ENCODE peak calls at places on chromosome 10, in six cellular contexts. K, L, U, M, B and R are unnamed samples.

GRCh38 chr10:65843203-65843602 is 1082.6 kb upstream of the LRRTM3 start:
- DNase-seq in M (no peak), K (no peak), B (no peak), L (no peak), U (no peak), R (no peak)

GRCh38 chr10:96794786-96795733 is 37.0 kb upstream of the LCOR start:
- DNase-seq in U (peak), L (no peak), K (no peak), M (no peak), B (no peak), R (no peak)

GRCh38 chr10:129760416-129760815 is 203.7 kb downstream of the EBF3 start:
- DNase-seq in L (no peak), U (no peak), K (no peak), B (no peak), M (no peak), R (no peak)

GRCh38 chr10:44310762-44311562 is 73.9 kb downstream of the CXCL12 start:
- DNase-seq in B (peak), L (peak), M (no peak), U (peak), K (no peak), R (peak)

GRCh38 chr10:57336339-57336738 is 931.4 kb downstream of the IPMK start:
- DNase-seq in M (no peak), U (no peak), K (no peak), L (no peak), B (no peak), R (no peak)

GRCh38 chr10:61904711-61905445 is 3.4 kb downstream of the ARID5B start:
- DNase-seq in B (no peak), M (no peak), K (no peak), L (no peak), U (peak), R (no peak)

GRCh38 chr10:42977032-42977416 is 99.8 kb upstream of the RET start:
- DNase-seq in K (no peak), U (no peak), M (no peak), B (no peak), L (no peak), R (no peak)

GRCh38 chr10:124715479-124715878 is 28.7 kb downstream of the FAM53B start:
- DNase-seq in M (no peak), U (no peak), L (no peak), B (no peak), K (no peak), R (no peak)

GRCh38 chr10:102400061-102400460 is 4.6 kb downstream of the NFKB2 start:
- DNase-seq in M (peak), L (no peak), B (no peak), K (no peak), U (no peak), R (no peak)

GRCh38 chr10:34853357-34853756 is 38.3 kb upstream of the PARD3 start:
- DNase-seq in L (no peak), M (no peak), K (no peak), B (no peak), U (no peak), R (no peak)

GRCh38 chr10:20276127-20276979 is 460.1 kb downstream of the PLXDC2 start:
- DNase-seq in L (no peak), K (no peak), B (no peak), U (no peak), M (no peak), R (no peak)

GRCh38 chr10:102316421-102316820 is 71.1 kb downstream of the GBF1 start:
- DNase-seq in U (no peak), K (no peak), M (no peak), L (no peak), B (no peak), R (no peak)

GRCh38 chr10:3199488-3199887 is 26.9 kb upstream of the PITRM1 start:
- DNase-seq in L (no peak), B (no peak), M (no peak), K (no peak), U (no peak), R (no peak)

GRCh38 chr10:81820418-81820817 is 54.6 kb upstream of the NRG3 start:
- DNase-seq in L (no peak), K (no peak), M (peak), B (no peak), U (no peak), R (no peak)

GRCh38 chr10:103982639-103983038 is 15.7 kb downstream of the SLK start:
- DNase-seq in K (no peak), U (no peak), B (no peak), L (no peak), M (no peak), R (no peak)

GRCh38 chr10:90560331-90560730 is 297.5 kb downstream of the HTR7 start:
- DNase-seq in U (no peak), L (no peak), M (no peak), B (no peak), K (no peak), R (no peak)

GRCh38 chr10:86648706-86649426 is 5.5 kb upstream of the OPN4 start:
- DNase-seq in B (no peak), L (no peak), K (no peak), M (no peak), U (peak), R (no peak)

GRCh38 chr10:4686644-4686996 is 139.4 kb upstream of the AKR1E2 start:
- DNase-seq in L (peak), M (no peak), U (peak), K (no peak), B (no peak), R (no peak)

GRCh38 chr10:60733826-60734225 is 44.5 kb upstream of the CDK1 start:
- DNase-seq in U (no peak), M (peak), B (no peak), L (no peak), K (no peak), R (no peak)

GRCh38 chr10:132248455-132249231 is 59.1 kb downstream of the STK32C start:
- DNase-seq in U (peak), M (peak), B (peak), L (peak), K (no peak), R (no peak)

GRCh38 chr10:93541402-93542357 is 24.8 kb upstream of the FFAR4 start:
- DNase-seq in L (no peak), K (no peak), B (no peak), U (peak), M (peak), R (peak)

GRCh38 chr10:114172241-114172640 is 1.8 kb downstream of the CCDC186 start:
- DNase-seq in M (no peak), K (no peak), L (no peak), B (no peak), U (peak), R (no peak)

GRCh38 chr10:112775347-112775746 is 174.7 kb upstream of the TCF7L2 start:
- DNase-seq in U (peak), M (no peak), K (no peak), L (no peak), B (no peak), R (no peak)

GRCh38 chr10:120480065-120480600 is 23.1 kb downstream of the PLPP4 start:
- DNase-seq in B (no peak), U (no peak), L (no peak), K (no peak), M (no peak), R (no peak)

GRCh38 chr10:49407552-49408137 is 11.8 kb upstream of the DRGX start:
- DNase-seq in K (peak), U (peak), B (peak), L (peak), M (peak), R (peak)

GRCh38 chr10:73244866-73245477 is 2.1 kb downstream of the DNAJC9 start:
- DNase-seq in K (peak), M (no peak), B (no peak), U (no peak), L (no peak), R (no peak)

GRCh38 chr10:125155669-125156068 is 4.7 kb downstream of the CTBP2 start:
- DNase-seq in K (no peak), B (no peak), U (no peak), M (no peak), L (no peak), R (no peak)

GRCh38 chr10:133474833-133475734 is 21.3 kb downstream of the SCART1 start:
- DNase-seq in B (peak), U (peak), M (no peak), K (no peak), L (no peak), R (peak)